ENCODE peak calls at places on chromosomes 16 and 17, in five cellular contexts. P, G, M, Z and Y are unnamed samples.

GRCh38 chr17:42337442-42337841 is 49.1 kb downstream of the STAT5A start:
- DNase-seq in P (peak), G (no peak), M (no peak), Z (no peak), Y (peak)

GRCh38 chr17:34616148-34616547 is 36.8 kb downstream of the TMEM132E start:
- DNase-seq in P (no peak), G (no peak), M (no peak), Z (no peak), Y (no peak)

GRCh38 chr17:48236681-48237134 is 129.1 kb downstream of the SNX11 start:
- DNase-seq in P (peak), G (no peak), M (no peak), Z (no peak), Y (peak)

GRCh38 chr17:32503251-32504165 is 16.7 kb downstream of the CDK5R1 start:
- DNase-seq in P (no peak), G (no peak), M (no peak), Z (peak), Y (no peak)

GRCh38 chr17:39751016-39751543 is 13.3 kb downstream of the GRB7 start:
- DNase-seq in P (no peak), G (no peak), M (no peak), Z (peak), Y (no peak)

GRCh38 chr17:70157151-70157550 is 12.2 kb upstream of the KCNJ2 start:
- DNase-seq in P (no peak), G (no peak), M (no peak), Z (no peak), Y (no peak)

GRCh38 chr16:86428729-86429472 is 81.4 kb upstream of the FOXF1 start:
- DNase-seq in P (no peak), G (no peak), M (no peak), Z (no peak), Y (no peak)

GRCh38 chr17:75271955-75272847 is 1.2 kb upstream of the MIF4GD start:
- DNase-seq in P (no peak), G (peak), M (no peak), Z (peak), Y (no peak)

GRCh38 chr17:888998-889401 is 90.6 kb downstream of the NXN start:
- DNase-seq in P (no peak), G (no peak), M (no peak), Z (no peak), Y (no peak)

GRCh38 chr16:927931-928330 is 42.9 kb downstream of the LMF1 start:
- DNase-seq in P (no peak), G (no peak), M (no peak), Z (no peak), Y (no peak)

GRCh38 chr17:50550661-50551432 is 3.9 kb downstream of the SPATA20 start:
- DNase-seq in P (peak), G (peak), M (peak), Z (no peak), Y (peak)

GRCh38 chr17:13421581-13421980 is 180.1 kb downstream of the HS3ST3A1 start:
- DNase-seq in P (no peak), G (no peak), M (no peak), Z (no peak), Y (no peak)

GRCh38 chr16:57023541-57024249 is 34.3 kb downstream of the NLRC5 start:
- DNase-seq in P (no peak), G (no peak), M (no peak), Z (no peak), Y (no peak)

GRCh38 chr16:72921620-72922019 is 126.3 kb downstream of the ZFHX3 start:
- DNase-seq in P (peak), G (peak), M (no peak), Z (no peak), Y (peak)

GRCh38 chr17:48240122-48240521 is 132.6 kb downstream of the SNX11 start:
- DNase-seq in P (no peak), G (no peak), M (no peak), Z (no peak), Y (no peak)

GRCh38 chr16:2686912-2687507 is 4.7 kb downstream of the KCTD5 start:
- DNase-seq in P (no peak), G (no peak), M (peak), Z (peak), Y (no peak)

GRCh38 chr16:4370570-4371480 is 823 bp upstream of the VASN start:
- DNase-seq in P (peak), G (no peak), M (no peak), Z (no peak), Y (peak)

GRCh38 chr17:19447085-19447583 is 36.1 kb downstream of the RNF112 start:
- DNase-seq in P (peak), G (peak), M (peak), Z (no peak), Y (peak)

GRCh38 chr16:85372627-85373372 is 240.3 kb upstream of the GSE1 start:
- DNase-seq in P (peak), G (no peak), M (no peak), Z (no peak), Y (peak)

GRCh38 chr16:77807-78443 is at the start of gene MPG:
- DNase-seq in P (no peak), G (peak), M (peak), Z (peak), Y (peak)

GRCh38 chr17:10041287-10041612 is 136.2 kb upstream of the RCVRN start:
- DNase-seq in P (no peak), G (no peak), M (peak), Z (no peak), Y (no peak)

GRCh38 chr17:76707985-76708807 is 2.6 kb downstream of the MXRA7 start:
- DNase-seq in P (no peak), G (peak), M (peak), Z (no peak), Y (no peak)

GRCh38 chr17:27846042-27846655 is 45.8 kb upstream of the NOS2 start:
- DNase-seq in P (no peak), G (no peak), M (no peak), Z (no peak), Y (no peak)

GRCh38 chr17:51118330-51119195 is 2.1 kb downstream of the SPAG9 start:
- DNase-seq in P (no peak), G (peak), M (peak), Z (no peak), Y (no peak)

GRCh38 chr17:313911-314613 is 38.5 kb downstream of the RPH3AL start:
- DNase-seq in P (no peak), G (no peak), M (no peak), Z (no peak), Y (no peak)

GRCh38 chr16:55759983-55760664 is 72.8 kb downstream of the CES1 start:
- DNase-seq in P (no peak), G (no peak), M (peak), Z (no peak), Y (no peak)

GRCh38 chr17:13750783-13751484 is 149.2 kb upstream of the HS3ST3A1 start:
- DNase-seq in P (no peak), G (no peak), M (no peak), Z (no peak), Y (peak)

GRCh38 chr16:70512456-70512855 is 10.9 kb downstream of the COG4 start:
- DNase-seq in P (no peak), G (no peak), M (no peak), Z (no peak), Y (peak)

GRCh38 chr16:52435573-52435972 is 111.4 kb downstream of the TOX3 start:
- DNase-seq in P (no peak), G (no peak), M (no peak), Z (no peak), Y (no peak)

GRCh38 chr17:27892542-27892865 is 661 bp downstream of the LYRM9 start:
- DNase-seq in P (no peak), G (no peak), M (no peak), Z (no peak), Y (no peak)

GRCh38 chr17:74045608-74046007 is 157.9 kb upstream of the RPL38 start:
- DNase-seq in P (no peak), G (no peak), M (no peak), Z (no peak), Y (no peak)